ENCODE peak calls at places on chromosomes 2 and 18, in four cellular contexts. R is adrenal gland, V is ovary, J is uterus. U is an unnamed sample. For H3K27me3, the result is how much of the 10 kb centered on the place peaks cover.

GRCh38 chr18:44715841-44716240 is 35.2 kb downstream of the SETBP1 start:
- DNase-seq in J (no peak), V (no peak), R (no peak), U (no peak)

GRCh38 chr2:39583781-39584180 is 81.9 kb upstream of the TMEM178A start:
- DNase-seq in J (no peak), R (no peak), V (no peak), U (no peak)

GRCh38 chr18:65975536-65975935 is 224.7 kb downstream of the CDH7 start:
- DNase-seq in R (no peak), J (no peak), V (no peak), U (no peak)

GRCh38 chr2:71454221-71455010 is 1.1 kb downstream of the DYSF start:
- DNase-seq in R (no peak), V (no peak), J (no peak), U (peak)

GRCh38 chr2:186523781-186524180 is 37.7 kb downstream of the ZC3H15 start:
- DNase-seq in J (no peak), V (no peak), R (no peak), U (no peak)

GRCh38 chr2:144705328-144706245 is 185.7 kb upstream of the ZEB2 start:
- DNase-seq in R (no peak), V (no peak), J (no peak), U (no peak)

GRCh38 chr2:101518470-101519172 is 43.7 kb upstream of the RFX8 start:
- DNase-seq in R (peak), J (peak), V (peak), U (no peak)

GRCh38 chr2:120503793-120504571 is 158.0 kb downstream of the INHBB start:
- DNase-seq in J (no peak), V (no peak), R (no peak), U (no peak)

GRCh38 chr2:159124441-159124911 is 156.0 kb downstream of the TANC1 start:
- DNase-seq in V (peak), R (peak), J (peak), U (no peak)

GRCh38 chr2:190843874-190844699 is 36.5 kb upstream of the GLS start:
- DNase-seq in J (no peak), V (no peak), R (peak), U (no peak)

GRCh38 chr2:241586564-241587264 is 28.2 kb downstream of the BOK start:
- DNase-seq in R (no peak), V (no peak), J (no peak), U (no peak)

GRCh38 chr2:70926042-70926441 is 9.7 kb upstream of the ATP6V1B1 start:
- DNase-seq in J (no peak), V (no peak), R (no peak), U (peak)

GRCh38 chr18:421236-422155 is 79.0 kb downstream of the COLEC12 start:
- DNase-seq in V (no peak), R (no peak), J (no peak), U (no peak)

GRCh38 chr2:241811952-241812729 is 3.1 kb downstream of the NEU4 start:
- DNase-seq in J (no peak), V (no peak), R (no peak), U (no peak)

DNA sequence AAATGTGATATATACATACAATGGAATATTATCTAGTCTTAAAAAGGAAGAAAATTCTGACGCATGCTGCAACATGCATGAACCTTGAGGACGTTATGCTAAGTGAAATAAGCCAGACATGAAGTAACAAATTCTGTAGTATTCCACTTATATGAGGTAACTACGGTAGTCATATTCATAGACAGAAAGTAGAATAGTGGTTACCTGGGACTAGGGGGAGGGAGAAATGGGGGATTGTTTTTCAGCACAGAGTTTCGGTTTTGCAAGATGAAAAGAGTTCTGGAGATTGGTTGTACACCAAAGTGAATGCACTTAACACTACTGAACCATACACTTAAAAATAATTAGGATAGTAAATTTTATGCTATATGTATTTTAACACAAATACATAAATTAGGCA is 215.9 kb upstream of the FBXO11 start:
- DNase-seq in V (no peak), J (no peak), R (no peak), U (no peak)
- TF ChIP-seq CTCF in V (no peak), J (no peak), R (no peak), U (no peak)

GRCh38 chr18:55473534-55473933 is 114.5 kb downstream of the TCF4 start:
- DNase-seq in V (no peak), R (no peak), J (no peak), U (no peak)

GRCh38 chr18:55477537-55478300 is 110.3 kb downstream of the TCF4 start:
- DNase-seq in R (peak), V (no peak), J (peak), U (no peak)

GRCh38 chr18:55475916-55476315 is 112.1 kb downstream of the TCF4 start:
- DNase-seq in V (no peak), J (no peak), R (no peak), U (no peak)

GRCh38 chr18:55473078-55473477 is 114.9 kb downstream of the TCF4 start:
- DNase-seq in V (no peak), J (no peak), R (no peak), U (no peak)

GRCh38 chr18:55475467-55475866 is 112.5 kb downstream of the TCF4 start:
- DNase-seq in V (no peak), J (no peak), R (no peak), U (no peak)
- TF ChIP-seq POLR2A in V (no peak), J (no peak), R (no peak), U (no peak)

GRCh38 chr18:78526275-78526674 is 453.3 kb upstream of the SALL3 start:
- DNase-seq in R (no peak), J (no peak), V (no peak), U (no peak)
- H3K27me3 ChIP-seq in R (under half), J (under half), V (under half), U (under half)

GRCh38 chr2:232133078-232133477 is 171.6 kb downstream of the DIS3L2 start:
- DNase-seq in V (no peak), J (no peak), R (no peak), U (no peak)
- TF ChIP-seq CTCF in V (no peak), J (no peak), R (no peak), U (no peak)

GRCh38 chr2:3257166-3257565 is 120.5 kb downstream of the EIPR1 start:
- DNase-seq in V (no peak), R (no peak), J (no peak), U (no peak)

GRCh38 chr2:3254438-3254941 is 123.1 kb downstream of the EIPR1 start:
- DNase-seq in R (no peak), V (no peak), J (no peak), U (no peak)

GRCh38 chr2:3256157-3256556 is 121.5 kb downstream of the EIPR1 start:
- DNase-seq in J (no peak), V (no peak), R (no peak), U (no peak)

GRCh38 chr2:3257842-3258241 is 119.8 kb downstream of the EIPR1 start:
- DNase-seq in V (no peak), R (no peak), J (no peak), U (no peak)

GRCh38 chr2:3256655-3257054 is 121.0 kb downstream of the EIPR1 start:
- DNase-seq in J (no peak), R (no peak), V (no peak), U (no peak)
- TF ChIP-seq POLR2A in J (no peak), R (no peak), V (no peak), U (no peak)

U was measured in sigmoid colon.